ENCODE peak calls at places on chromosome 18, in nine cellular contexts. F, W, Y, S, O, H, M, K and X are unnamed samples.
A peak's percentile ranks its signal among the peaks of the same experiment; 100 is the strongest.

GRCh38 chr18:29749699-29750098 is 1292.8 kb downstream of the DSC3 start:
- DNase-seq in F (no peak), H (no peak), Y (no peak), W (no peak), K (no peak), O (peak; percentile 10), M (no peak), S (no peak), X (no peak)

GRCh38 chr18:45266023-45266422 is 349.3 kb upstream of the SLC14A2 start:
- DNase-seq in F (no peak), Y (no peak), H (no peak), S (no peak), M (no peak), K (no peak), W (no peak), O (no peak), X (no peak)

GRCh38 chr18:26429535-26429934 is 118.8 kb downstream of the KCTD1 start:
- DNase-seq in F (peak; percentile 26), K (no peak), S (no peak), H (no peak), Y (no peak), M (no peak), W (no peak), O (peak; percentile 48), X (no peak)

GRCh38 chr18:25262920-25263319 is 89.0 kb downstream of the ZNF521 start:
- DNase-seq in H (no peak), Y (no peak), S (no peak), W (no peak), M (no peak), K (no peak), O (no peak), F (no peak), X (no peak)

GRCh38 chr18:12278765-12279682 is 24.9 kb downstream of the CIDEA start:
- DNase-seq in S (no peak), W (no peak), K (no peak), F (no peak), Y (peak; percentile 72), O (peak; percentile 98), M (peak; percentile 90), H (no peak), X (peak; percentile 69)

GRCh38 chr18:70197042-70197441 is 8.4 kb downstream of the RTTN start:
- DNase-seq in Y (no peak), F (no peak), W (no peak), H (no peak), O (no peak), M (no peak), S (no peak), K (no peak), X (no peak)

GRCh38 chr18:44107187-44107586 is 573.5 kb upstream of the SETBP1 start:
- DNase-seq in M (no peak), H (no peak), Y (no peak), K (no peak), F (no peak), W (no peak), O (no peak), S (no peak), X (no peak)

GRCh38 chr18:43847164-43848091 is 570.1 kb upstream of the SYT4 start:
- DNase-seq in M (no peak), W (no peak), S (no peak), Y (peak; percentile 32), K (no peak), F (no peak), H (no peak), O (no peak), X (no peak)

GRCh38 chr18:1078301-1078700 is 173.6 kb downstream of the ADCYAP1 start:
- DNase-seq in H (no peak), M (no peak), K (no peak), W (no peak), O (peak; percentile 20), F (no peak), S (no peak), Y (no peak), X (no peak)

GRCh38 chr18:7567487-7568425 is 640 bp downstream of the PTPRM start:
- DNase-seq in H (no peak), S (peak; percentile 3), O (peak; percentile 79), K (peak; percentile 78), M (peak; percentile 51), W (peak; percentile 49), Y (peak; percentile 33), F (peak; percentile 36), X (peak; percentile 27)

GRCh38 chr18:55999641-56000040 is 411.6 kb upstream of the TCF4 start:
- DNase-seq in O (no peak), K (no peak), H (no peak), M (no peak), W (no peak), S (no peak), Y (no peak), F (no peak), X (no peak)

GRCh38 chr18:39751161-39751560 is 2185.6 kb upstream of the CELF4 start:
- DNase-seq in H (no peak), O (no peak), Y (no peak), S (no peak), F (no peak), M (no peak), W (no peak), K (no peak), X (no peak)

GRCh38 chr18:55488473-55488872 is 99.5 kb downstream of the TCF4 start:
- DNase-seq in H (peak; percentile 82), W (no peak), O (peak; percentile 57), M (peak; percentile 78), K (no peak), F (peak; percentile 47), Y (no peak), S (no peak), X (no peak)

GRCh38 chr18:46395795-46396194 is 261.2 kb downstream of the LOXHD1 start:
- DNase-seq in M (no peak), F (no peak), W (no peak), S (no peak), K (no peak), O (no peak), H (no peak), Y (no peak), X (no peak)

GRCh38 chr18:53817976-53818950 is 406.2 kb downstream of the MBD2 start:
- DNase-seq in F (no peak), W (no peak), O (no peak), K (no peak), H (no peak), Y (no peak), M (no peak), S (no peak), X (no peak)

GRCh38 chr18:7038330-7038846 is 79.2 kb downstream of the LAMA1 start:
- DNase-seq in W (no peak), M (peak; percentile 80), K (peak; percentile 55), O (peak; percentile 83), Y (no peak), H (no peak), F (peak; percentile 42), S (no peak), X (peak; percentile 60)

GRCh38 chr18:77017355-77017754 is 115.2 kb downstream of the MBP start:
- DNase-seq in F (no peak), H (no peak), K (no peak), Y (no peak), O (no peak), M (no peak), W (no peak), S (no peak), X (no peak)

GRCh38 chr18:41144444-41144843 is 810.6 kb upstream of the PIK3C3 start:
- DNase-seq in F (no peak), M (no peak), O (no peak), H (no peak), Y (no peak), S (no peak), W (no peak), K (no peak), X (no peak)

GRCh38 chr18:8538935-8539334 is 70.3 kb upstream of the RAB12 start:
- DNase-seq in W (no peak), M (no peak), Y (no peak), K (no peak), H (no peak), S (no peak), F (no peak), O (peak; percentile 13), X (no peak)

GRCh38 chr18:10926565-10927194 is 222.7 kb downstream of the PIEZO2 start:
- DNase-seq in M (no peak), H (no peak), O (no peak), W (peak; percentile 22), S (no peak), F (no peak), Y (no peak), K (no peak), X (no peak)

GRCh38 chr18:47087676-47088075 is 52.3 kb upstream of the ELOA2 start:
- DNase-seq in F (no peak), K (no peak), H (no peak), O (no peak), S (no peak), M (no peak), W (no peak), Y (no peak), X (no peak)

GRCh38 chr18:74524097-74524496 is 10.2 kb upstream of the CNDP1 start:
- DNase-seq in S (no peak), Y (no peak), H (peak; percentile 66), M (peak; percentile 10), W (peak; percentile 74), F (peak; percentile 80), K (no peak), O (no peak), X (peak; percentile 42)

GRCh38 chr18:13464432-13465125 is 246.0 kb downstream of the LDLRAD4 start:
- DNase-seq in F (no peak), O (no peak), H (no peak), K (peak; percentile 53), S (peak; percentile 66), Y (peak; percentile 97), W (peak; percentile 95), M (no peak), X (peak; percentile 59)

GRCh38 chr18:45688834-45689233 is 35.1 kb upstream of the SLC14A1 start:
- DNase-seq in F (peak; percentile 23), W (no peak), O (no peak), M (no peak), Y (no peak), H (no peak), S (peak; percentile 67), K (no peak), X (peak; percentile 44)

GRCh38 chr18:4453712-4454547 is 1.2 kb downstream of the DLGAP1 start:
- DNase-seq in M (peak; percentile 70), S (no peak), H (no peak), Y (no peak), F (no peak), K (no peak), O (peak; percentile 77), W (no peak), X (no peak)

GRCh38 chr18:2843161-2843560 is 3.6 kb upstream of the EMILIN2 start:
- DNase-seq in M (no peak), O (no peak), S (no peak), F (no peak), W (no peak), K (no peak), Y (no peak), H (no peak), X (peak; percentile 27)

GRCh38 chr18:985301-985700 is 80.6 kb downstream of the ADCYAP1 start:
- DNase-seq in Y (no peak), W (no peak), O (peak; percentile 52), F (peak; percentile 84), K (no peak), M (peak; percentile 36), H (no peak), S (no peak), X (no peak)

GRCh38 chr18:46731316-46731715 is 25.5 kb downstream of the ST8SIA5 start:
- DNase-seq in K (no peak), H (no peak), Y (no peak), O (no peak), F (no peak), M (no peak), S (no peak), W (no peak), X (no peak)

GRCh38 chr18:3830604-3831003 is 380.6 kb downstream of the TGIF1 start:
- DNase-seq in Y (no peak), M (no peak), K (no peak), W (no peak), O (no peak), H (no peak), F (no peak), S (no peak), X (no peak)

GRCh38 chr18:34493566-34494358 is 216.3 kb upstream of the DTNA start:
- DNase-seq in S (no peak), M (peak; percentile 65), Y (no peak), W (no peak), H (peak; percentile 24), O (peak; percentile 82), F (peak; percentile 60), K (peak; percentile 68), X (no peak)

GRCh38 chr18:9854801-9855676 is 30.7 kb upstream of the TXNDC2 start:
- DNase-seq in Y (no peak), M (no peak), W (no peak), H (no peak), F (no peak), O (no peak), S (no peak), K (no peak), X (no peak)